ENCODE peak calls at places on chromosomes 11 and 22, in six cellular contexts. K is coronary artery; A is spleen; R is right atrium auricular region; J is AG09309; W is CD8-positive, alpha-beta T cell. F is an unnamed sample.

GRCh38 chr11:64123679-64124078 is 42.2 kb downstream of the MACROD1 start:
- DNase-seq in J (no peak), K (no peak), A (no peak), R (no peak), W (no peak), F (no peak)

GRCh38 chr11:93498099-93499040 is 44.8 kb downstream of the SMCO4 start:
- DNase-seq in A (no peak), W (no peak), R (no peak), J (no peak), K (no peak), F (no peak)

GRCh38 chr11:13055200-13055599 is 46.1 kb downstream of the RASSF10 start:
- DNase-seq in K (no peak), A (no peak), R (no peak), W (no peak), J (no peak), F (no peak)

GRCh38 chr22:42303304-42304020 is 33.0 kb upstream of the TCF20 start:
- DNase-seq in A (no peak), K (no peak), W (no peak), J (no peak), R (no peak), F (no peak)

GRCh38 chr22:48261706-48262105 is 1499.3 kb downstream of the TBC1D22A start:
- DNase-seq in W (no peak), J (no peak), A (peak), R (no peak), K (no peak), F (no peak)

GRCh38 chr11:79228417-79228755 is 212.4 kb downstream of the TENM4 start:
- DNase-seq in W (no peak), J (no peak), R (no peak), K (no peak), A (no peak), F (no peak)

GRCh38 chr11:98130117-98130625 is 890.6 kb upstream of the CNTN5 start:
- DNase-seq in J (no peak), A (no peak), W (no peak), K (no peak), R (no peak), F (no peak)

GRCh38 chr11:128297111-128297651 is 290.2 kb downstream of the ETS1 start:
- DNase-seq in W (peak), K (no peak), A (no peak), R (no peak), J (no peak), F (no peak)

GRCh38 chr11:33310720-33311500 is 53.7 kb downstream of the HIPK3 start:
- DNase-seq in W (no peak), K (no peak), J (no peak), R (no peak), A (no peak), F (no peak)

GRCh38 chr11:99325807-99326206 is 305.1 kb downstream of the CNTN5 start:
- DNase-seq in W (no peak), R (no peak), A (no peak), J (peak), K (no peak), F (peak)

GRCh38 chr22:27175444-27175843 is 518.1 kb downstream of the MIAT start:
- DNase-seq in A (no peak), K (no peak), W (no peak), J (no peak), R (no peak), F (no peak)

GRCh38 chr11:23205156-23205871 is 345.0 kb upstream of the CCDC179 start:
- DNase-seq in A (no peak), K (no peak), W (no peak), R (no peak), J (no peak), F (no peak)

GRCh38 chr11:77299528-77299993 is 1.9 kb downstream of the GDPD4 start:
- DNase-seq in J (no peak), R (no peak), W (no peak), A (no peak), K (no peak), F (peak)

GRCh38 chr11:105697291-105697690 is 87.4 kb downstream of the GRIA4 start:
- DNase-seq in W (no peak), A (no peak), J (no peak), K (no peak), R (no peak), F (no peak)

GRCh38 chr11:86500500-86501170 is 125.9 kb downstream of the CCDC81 start:
- DNase-seq in R (no peak), W (no peak), J (no peak), A (no peak), K (no peak), F (no peak)

GRCh38 chr11:10866893-10867331 is 9.1 kb upstream of the ZBED5 start:
- DNase-seq in W (no peak), J (peak), K (no peak), R (no peak), A (no peak), F (no peak)

GRCh38 chr11:62186195-62186594 is 3.8 kb upstream of the SCGB1D1 start:
- DNase-seq in W (no peak), R (no peak), J (no peak), K (no peak), A (no peak), F (no peak)

GRCh38 chr11:26025680-26026079 is 306.2 kb upstream of the ANO3 start:
- DNase-seq in W (no peak), J (no peak), K (no peak), A (no peak), R (no peak), F (no peak)

GRCh38 chr11:2313051-2313951 is 11.5 kb downstream of the TSPAN32 start:
- DNase-seq in R (no peak), A (peak), W (no peak), K (no peak), J (no peak), F (peak)

GRCh38 chr22:42317691-42318547 is 47.5 kb upstream of the TCF20 start:
- DNase-seq in W (no peak), J (no peak), A (no peak), R (no peak), K (no peak), F (no peak)

GRCh38 chr22:50141891-50142363 is 28.6 kb upstream of the PANX2 start:
- DNase-seq in J (no peak), K (peak), R (no peak), W (no peak), A (no peak), F (no peak)
- TF ChIP-seq CTCF in J (no peak), K (no peak), R (no peak), W (no peak), A (no peak), F (no peak)

DNA sequence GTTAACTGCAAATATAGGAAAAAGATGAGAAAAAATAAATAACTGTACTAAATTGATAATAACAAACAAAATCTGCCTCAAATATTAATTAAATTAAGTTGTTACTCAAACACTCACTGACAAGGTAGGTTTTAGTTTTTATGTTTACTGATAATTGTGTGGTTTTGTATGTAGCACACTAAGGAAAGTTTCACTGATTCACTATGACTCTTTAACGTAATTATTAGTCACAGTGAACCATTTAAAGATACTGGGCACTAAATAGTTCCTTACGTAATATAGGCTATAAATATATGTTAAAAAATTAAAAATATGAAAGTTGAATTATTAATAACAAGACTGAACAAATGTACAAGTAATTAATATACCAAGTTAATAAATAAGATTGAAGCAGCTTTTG is 2330.0 kb upstream of the RAG2 start:
- DNase-seq in W (no peak), A (no peak), J (no peak), K (no peak), R (no peak), F (no peak)
- H3K4me3 ChIP-seq in W (no peak), A (no peak), J (no peak), K (no peak), R (no peak), F (no peak)

GRCh38 chr11:22189660-22190059 is 3.2 kb upstream of the ANO5 start:
- DNase-seq in A (no peak), K (no peak), J (no peak), W (no peak), R (no peak), F (no peak)

GRCh38 chr11:22193348-22194051 is 615 bp downstream of the ANO5 start:
- DNase-seq in A (peak), R (no peak), J (no peak), K (peak), W (no peak), F (no peak)

GRCh38 chr11:22190827-22191463 is 1.9 kb upstream of the ANO5 start:
- DNase-seq in W (no peak), A (no peak), K (no peak), R (no peak), J (no peak), F (no peak)

GRCh38 chr11:22192642-22193347 is at the start of gene ANO5:
- DNase-seq in K (peak), W (no peak), A (peak), J (no peak), R (peak), F (peak)

GRCh38 chr11:22192289-22192641 is 620 bp upstream of the ANO5 start:
- DNase-seq in K (no peak), R (no peak), J (no peak), W (no peak), A (no peak), F (no peak)
- TF ChIP-seq CTCF in K (no peak), R (no peak), J (no peak), W (no peak), A (no peak), F (peak)

GRCh38 chr11:94800394-94800793 is 32.2 kb downstream of the AMOTL1 start:
- DNase-seq in A (no peak), K (no peak), J (peak), W (no peak), R (peak), F (no peak)
- H3K4me3 ChIP-seq in A (no peak), K (no peak), J (no peak), W (no peak), R (no peak), F (no peak)

GRCh38 chr11:126790550-126790981 is 210.0 kb downstream of the KIRREL3 start:
- DNase-seq in W (no peak), K (no peak), J (peak), R (no peak), A (no peak), F (no peak)

GRCh38 chr11:126791991-126792390 is 208.6 kb downstream of the KIRREL3 start:
- DNase-seq in A (no peak), K (no peak), W (no peak), J (no peak), R (no peak), F (no peak)

GRCh38 chr11:126793596-126793995 is 207.0 kb downstream of the KIRREL3 start:
- DNase-seq in R (no peak), K (no peak), W (no peak), J (no peak), A (no peak), F (no peak)

GRCh38 chr11:126791446-126791845 is 209.1 kb downstream of the KIRREL3 start:
- DNase-seq in J (no peak), A (no peak), R (no peak), W (no peak), K (no peak), F (no peak)
- TF ChIP-seq CTCF in J (no peak), A (no peak), R (no peak), W (no peak), K (no peak), F (no peak)

GRCh38 chr22:22167791-22168189 is 76.8 kb upstream of the VPREB1 start:
- DNase-seq in K (no peak), W (no peak), J (no peak), R (no peak), A (peak), F (no peak)

GRCh38 chr22:22166941-22167713 is 77.5 kb upstream of the VPREB1 start:
- DNase-seq in J (no peak), W (no peak), R (no peak), A (no peak), K (no peak), F (no peak)

GRCh38 chr22:22168190-22168940 is 76.2 kb upstream of the VPREB1 start:
- DNase-seq in K (no peak), W (no peak), J (peak), A (no peak), R (no peak), F (no peak)

GRCh38 chr22:22169923-22170322 is 74.7 kb upstream of the VPREB1 start:
- DNase-seq in W (no peak), K (no peak), A (no peak), R (no peak), J (no peak), F (no peak)

GRCh38 chr22:22168941-22169867 is 75.4 kb upstream of the VPREB1 start:
- DNase-seq in W (no peak), K (no peak), R (no peak), A (no peak), J (no peak), F (no peak)
- H3K4me3 ChIP-seq in W (no peak), K (no peak), R (no peak), A (peak), J (no peak), F (no peak)

DNA sequence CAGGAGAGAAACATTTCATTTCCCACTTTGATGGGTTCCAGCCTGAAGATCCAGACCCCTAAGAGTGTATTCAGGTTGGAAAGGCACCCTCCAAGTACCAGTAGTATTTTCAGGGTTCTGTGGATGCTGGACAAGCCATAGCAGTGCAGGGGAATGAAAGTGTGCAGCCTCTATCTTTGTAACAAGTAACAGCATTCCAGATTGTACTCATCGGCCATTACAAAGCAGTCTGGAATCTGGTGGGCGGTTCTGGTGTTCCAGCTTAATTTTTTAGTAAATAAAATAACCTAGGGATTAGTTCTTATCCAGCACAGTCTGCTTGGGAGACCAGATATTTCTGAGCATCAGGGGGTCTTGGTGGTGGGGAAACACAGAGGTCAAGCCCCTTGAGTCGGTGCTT is 22.6 kb downstream of the APLNR start:
- DNase-seq in R (no peak), A (no peak), K (no peak), W (no peak), J (peak), F (no peak)
- TF ChIP-seq CTCF in R (no peak), A (no peak), K (no peak), W (no peak), J (no peak), F (no peak)

DNA sequence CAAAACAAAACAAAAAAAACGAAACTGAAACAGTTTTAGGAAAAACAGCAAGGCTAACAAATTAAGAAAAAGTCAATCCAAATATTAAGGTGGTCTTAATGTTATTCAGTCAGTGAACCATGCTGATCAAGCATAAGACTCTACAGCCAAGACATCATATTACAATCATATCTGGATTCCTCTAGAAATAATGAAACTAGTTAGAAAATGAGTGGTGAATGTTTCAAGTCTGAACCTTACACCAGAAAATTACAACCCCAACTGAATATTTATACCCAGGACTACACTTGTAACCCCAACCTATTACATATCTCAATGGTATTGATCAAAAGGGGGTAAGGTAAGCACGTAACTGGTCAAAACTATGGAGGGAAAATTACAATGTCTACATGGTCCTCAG is 48.8 kb downstream of the ACAT1 start:
- DNase-seq in W (no peak), R (no peak), J (no peak), A (no peak), K (no peak), F (no peak)
- H3K4me3 ChIP-seq in W (no peak), R (no peak), J (no peak), A (peak), K (no peak), F (no peak)

DNA sequence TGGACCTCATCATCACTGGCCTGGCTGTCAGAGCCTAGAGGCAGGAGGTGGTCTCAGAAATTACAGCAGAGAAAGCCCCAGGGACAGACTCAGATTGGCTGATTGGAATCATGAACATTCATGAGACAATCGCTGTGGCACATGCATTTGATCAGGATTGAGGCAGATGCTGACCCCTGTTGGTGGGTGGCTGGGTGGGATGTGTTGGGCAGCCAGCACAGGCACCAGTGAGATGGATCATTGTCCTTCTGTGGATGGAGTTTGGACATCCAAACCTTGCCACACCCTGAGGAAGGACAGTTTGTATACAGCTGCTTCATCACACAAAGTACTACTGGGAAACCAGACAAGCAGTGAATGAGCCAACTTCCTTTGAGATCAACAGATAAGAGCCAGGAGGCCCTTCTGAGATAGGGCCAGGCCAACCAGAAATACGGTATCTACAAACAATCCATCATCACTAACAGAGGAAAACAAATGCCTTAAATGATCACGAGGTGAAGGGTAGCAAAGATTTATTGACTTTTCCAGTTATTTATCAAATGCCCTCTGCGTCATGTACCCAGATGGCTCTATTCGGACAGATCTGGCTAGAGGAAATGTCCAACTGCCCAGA is 17.3 kb downstream of the COMMD9 start:
- DNase-seq in A (no peak), R (no peak), K (no peak), J (no peak), W (no peak), F (no peak)
- TF ChIP-seq CTCF in A (no peak), R (no peak), K (no peak), J (no peak), W (no peak), F (no peak)

GRCh38 chr11:96256604-96257003 is 86.4 kb downstream of the MAML2 start:
- DNase-seq in W (no peak), R (no peak), K (no peak), A (no peak), J (no peak), F (no peak)
- H3K4me3 ChIP-seq in W (no peak), R (no peak), K (no peak), A (peak), J (no peak), F (no peak)